ENCODE peak calls at places on chromosomes 3 and 15, in eight cellular contexts. I is heart right ventricle, H is astrocyte, F is AG04449, K is fibroblast of mammary gland, Q is adrenal gland, G is tibial nerve, B is sigmoid colon. W is an unnamed sample.

GRCh38 chr3:35523838-35524237 is 115.5 kb upstream of the ARPP21 start:
- DNase-seq in H (peak), Q (no peak), B (no peak), F (no peak), K (no peak), I (no peak), G (no peak), W (peak)

GRCh38 chr3:101861212-101861977 is 12.1 kb downstream of the NFKBIZ start:
- DNase-seq in K (no peak), G (no peak), B (no peak), I (no peak), H (no peak), Q (no peak), F (no peak), W (no peak)

GRCh38 chr15:35925634-35926380 is 379.8 kb upstream of the DPH6 start:
- DNase-seq in F (no peak), Q (no peak), I (no peak), H (peak), G (no peak), K (peak), B (no peak), W (peak)

GRCh38 chr3:55608266-55608937 is 121.3 kb upstream of the WNT5A start:
- DNase-seq in G (no peak), I (no peak), B (no peak), K (no peak), H (no peak), F (no peak), Q (no peak), W (no peak)

GRCh38 chr15:91929509-91929908 is 76.0 kb downstream of the SLCO3A1 start:
- DNase-seq in B (no peak), K (peak), F (no peak), I (no peak), G (no peak), Q (no peak), H (no peak), W (peak)

GRCh38 chr3:65963787-65964707 is 74.7 kb downstream of the MAGI1 start:
- DNase-seq in H (peak), K (peak), Q (no peak), B (no peak), I (no peak), G (no peak), F (peak), W (peak)

GRCh38 chr3:109923431-109923830 is 586.1 kb upstream of the DPPA4 start:
- DNase-seq in H (no peak), G (no peak), F (no peak), K (no peak), Q (no peak), I (no peak), B (no peak), W (no peak)

GRCh38 chr15:25859838-25860645 is 3.1 kb downstream of the ATP10A start:
- DNase-seq in Q (peak), G (no peak), H (no peak), K (no peak), F (no peak), B (peak), I (no peak), W (no peak)

GRCh38 chr3:15750143-15750542 is 47.6 kb downstream of the ANKRD28 start:
- DNase-seq in I (no peak), Q (no peak), F (no peak), K (no peak), B (no peak), H (peak), G (no peak), W (no peak)

GRCh38 chr3:112304611-112305010 is 10.6 kb upstream of the SLC9C1 start:
- DNase-seq in Q (no peak), K (peak), G (no peak), B (no peak), H (peak), F (no peak), I (no peak), W (peak)
- TF ChIP-seq CTCF in Q (peak), K (peak), G (peak), B (peak), H (peak), F (no peak), I (no peak), W (peak)

DNA sequence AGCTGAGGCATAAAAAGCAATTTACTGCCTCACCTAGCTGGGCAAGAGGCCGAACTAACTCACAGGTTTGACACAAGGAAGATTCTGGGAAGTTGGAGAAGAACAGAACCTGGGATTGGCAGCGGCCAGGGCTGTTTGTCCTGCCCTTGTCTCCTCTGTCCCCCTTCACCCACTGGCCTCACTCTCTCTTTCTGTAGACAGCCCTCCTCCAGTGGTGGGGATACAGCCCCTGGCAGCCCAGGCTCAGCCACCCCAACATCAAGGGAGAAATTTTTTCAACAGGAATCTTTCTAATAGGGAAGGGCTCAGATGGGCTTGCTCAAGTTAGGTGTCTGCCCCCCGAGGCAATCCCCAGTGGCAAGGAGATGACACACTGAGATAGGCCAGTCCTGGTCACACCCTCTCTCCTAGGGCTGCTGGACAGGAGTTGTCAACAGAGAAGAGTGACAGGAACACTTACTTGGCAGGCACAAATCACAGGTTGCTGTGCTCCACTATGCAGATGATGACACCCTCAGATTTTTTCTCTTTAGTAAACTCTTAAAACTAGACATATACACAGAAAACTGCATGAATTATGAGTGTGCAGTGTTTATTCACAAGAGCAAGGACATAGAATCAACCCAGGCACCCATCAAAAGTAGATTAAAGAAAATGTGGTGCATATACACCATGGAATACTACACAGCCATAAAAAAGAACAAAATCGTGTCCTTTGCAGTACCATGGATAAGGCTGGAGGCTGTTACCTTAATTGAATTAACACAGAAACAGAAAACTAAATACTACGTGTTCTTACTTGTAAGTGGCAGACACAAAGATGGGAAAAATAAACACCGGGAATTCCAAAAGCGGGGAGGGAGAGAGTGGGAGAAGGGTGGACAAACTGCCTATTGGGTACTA is 36.4 kb downstream of the PLA2G4D start:
- DNase-seq in I (no peak), F (no peak), B (no peak), G (no peak), H (no peak), K (no peak), Q (peak), W (no peak)
- H3K4me3 ChIP-seq in I (no peak), F (no peak), B (no peak), G (no peak), H (no peak), K (no peak), Q (no peak), W (peak)

DNA sequence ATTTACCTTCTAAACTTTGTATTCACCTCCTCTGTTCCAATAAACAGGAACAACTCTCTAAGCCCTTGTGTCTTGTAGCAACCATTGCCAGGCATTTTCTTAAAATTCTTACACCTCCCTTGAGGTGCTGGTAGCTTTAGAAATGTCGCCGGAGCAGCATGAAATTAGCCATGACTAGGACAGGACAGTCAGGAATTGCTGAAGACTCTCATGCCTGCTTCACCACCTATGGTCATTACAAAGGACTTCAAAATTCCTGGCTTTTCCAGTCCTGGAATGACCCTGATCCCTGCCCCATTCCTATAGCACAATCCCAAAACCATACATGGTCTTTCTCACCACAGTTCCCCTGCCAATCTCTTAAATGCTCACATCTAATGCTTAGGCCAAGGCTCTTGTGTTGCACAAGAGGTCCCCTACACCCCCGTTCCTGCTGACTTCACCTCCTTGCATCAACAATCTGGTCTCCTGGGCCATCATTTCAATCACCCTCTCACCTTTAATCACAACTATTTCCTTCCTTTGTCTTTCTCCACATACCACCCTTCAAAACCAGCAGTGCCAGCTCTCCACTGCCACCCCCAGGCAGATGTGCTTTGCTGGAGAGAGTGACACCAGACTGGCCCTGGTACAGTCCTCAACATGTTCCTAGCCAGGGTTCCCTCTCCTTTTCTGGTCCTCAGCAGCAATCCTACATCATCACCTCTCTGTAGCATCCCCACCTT is 113.2 kb upstream of the TJP1 start:
- DNase-seq in G (no peak), F (no peak), H (no peak), B (no peak), I (no peak), Q (no peak), K (peak), W (no peak)
- TF ChIP-seq CTCF in G (no peak), F (no peak), H (no peak), B (no peak), I (peak), Q (peak), K (peak), W (peak)

GRCh38 chr15:51735611-51736010 is 1.8 kb downstream of the LYSMD2 start:
- DNase-seq in B (no peak), I (no peak), K (no peak), F (no peak), Q (no peak), G (no peak), H (no peak), W (no peak)
- H3K4me3 ChIP-seq in B (no peak), I (peak), K (no peak), F (no peak), Q (no peak), G (no peak), H (no peak), W (no peak)

DNA sequence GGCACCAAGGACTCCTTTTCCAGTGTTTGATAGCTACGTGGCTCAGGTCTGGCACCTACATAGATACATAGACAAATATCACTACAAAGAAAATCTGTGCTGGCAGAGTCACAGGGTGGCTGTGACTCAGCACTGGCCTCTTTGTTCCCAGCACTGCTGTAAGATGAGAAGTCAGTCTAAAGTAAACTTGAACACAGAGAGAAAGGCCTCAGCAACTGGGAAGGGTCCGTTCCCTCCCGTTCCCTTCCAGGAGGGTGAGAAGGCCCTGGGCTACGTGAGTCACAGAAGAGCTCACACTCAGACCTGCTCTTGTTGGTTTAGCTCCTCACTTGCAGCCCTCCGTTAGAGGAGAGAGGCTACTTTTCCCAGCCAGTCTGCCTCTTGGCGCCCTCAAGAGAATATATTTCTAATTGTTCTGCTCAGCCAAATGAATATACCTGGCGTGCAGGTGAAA is 23.1 kb downstream of the ANXA2 start:
- DNase-seq in I (no peak), K (peak), F (peak), H (peak), B (peak), Q (peak), G (peak), W (peak)
- TF ChIP-seq CTCF in I (no peak), K (no peak), F (no peak), H (no peak), B (no peak), Q (no peak), G (no peak), W (no peak)

DNA sequence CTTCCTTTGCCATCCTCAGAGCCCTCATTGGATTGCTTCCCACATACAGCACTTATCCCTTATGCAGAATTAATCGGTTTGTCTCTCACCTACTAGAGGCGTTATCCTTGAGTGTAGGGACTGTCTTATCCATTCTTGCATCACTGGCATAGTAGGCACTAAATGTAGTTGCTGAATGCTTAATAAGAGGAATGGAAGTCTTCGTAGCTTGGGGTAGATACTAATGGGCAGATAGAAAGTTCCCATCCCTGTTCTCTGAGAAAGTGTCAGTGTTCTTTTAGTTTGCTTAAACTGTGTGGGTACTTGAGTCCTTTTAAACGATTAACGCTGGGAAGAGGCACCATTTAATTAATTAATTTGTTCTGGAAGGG is 1.4 kb upstream of the MBNL1 start:
- DNase-seq in F (no peak), G (no peak), B (no peak), H (no peak), Q (no peak), K (no peak), I (no peak), W (no peak)
- H3K4me3 ChIP-seq in F (peak), G (peak), B (peak), H (no peak), Q (no peak), K (no peak), I (peak), W (no peak)

DNA sequence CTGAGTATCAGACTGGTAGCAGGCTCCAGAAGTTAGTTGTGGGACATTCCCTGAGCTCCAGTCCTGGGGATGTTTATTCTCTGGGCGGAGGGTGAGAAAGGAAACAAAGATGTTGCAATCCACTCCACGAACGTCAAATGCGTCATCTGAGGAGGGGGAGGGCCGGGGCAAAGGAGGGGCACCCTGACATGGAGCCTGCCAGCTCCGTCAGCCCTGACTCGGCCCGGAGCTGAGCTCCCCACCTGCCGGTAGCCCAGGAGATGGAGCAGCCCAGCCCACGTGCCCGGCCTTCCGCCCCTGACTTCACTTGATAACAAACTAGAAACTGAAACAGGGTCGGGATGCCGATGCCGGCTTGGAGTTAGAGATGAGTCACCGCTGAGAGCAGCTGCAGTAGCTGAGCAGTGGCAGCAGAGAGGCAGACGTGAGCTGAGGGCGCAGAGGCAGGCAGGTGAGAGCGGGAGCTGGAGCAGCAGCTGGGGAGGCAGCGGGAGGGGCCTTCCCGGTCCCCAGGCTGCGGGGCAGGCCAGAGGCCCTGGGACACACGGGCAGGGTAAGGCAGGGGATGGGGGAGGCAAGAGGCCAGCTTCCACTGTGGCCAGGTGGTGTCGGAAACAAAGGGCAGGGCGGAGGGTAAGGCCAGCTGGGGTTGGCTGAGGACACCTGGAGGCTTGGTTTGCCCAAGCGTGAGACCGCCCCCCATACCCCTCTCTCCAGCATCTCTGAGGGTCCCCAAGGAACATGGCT is at the start of gene ISG20:
- DNase-seq in B (peak), K (peak), I (peak), G (peak), F (peak), Q (peak), H (peak), W (peak)
- TF ChIP-seq CTCF in B (peak), K (peak), I (peak), G (peak), F (peak), Q (peak), H (peak), W (peak)

W was measured in fibroblast of pulmonary artery.